ENCODE peak calls at places on chromosome 2, in four cellular contexts. W is effector CD4-positive, alpha-beta T cell; Q is astrocyte; T is amniotic stem cell. V is an unnamed sample.

GRCh38 chr2:21220930-21221329 is 97.2 kb downstream of the TDRD15 start:
- DNase-seq in Q (no peak), W (no peak), T (no peak), V (no peak)

GRCh38 chr2:172148246-172148645 is 45.5 kb upstream of the DLX2 start:
- DNase-seq in W (no peak), T (no peak), Q (peak; percentile 12), V (no peak)

GRCh38 chr2:223526106-223526505 is 76.1 kb downstream of the SCG2 start:
- DNase-seq in Q (peak; percentile 36), T (no peak), W (no peak), V (no peak)

GRCh38 chr2:122634261-122634660 is 878.8 kb downstream of the TSN start:
- DNase-seq in Q (peak; percentile 73), W (no peak), T (no peak), V (no peak)

GRCh38 chr2:241393524-241394196 is 37.6 kb downstream of the FARP2 start:
- DNase-seq in T (no peak), Q (no peak), W (no peak), V (no peak)

GRCh38 chr2:9001229-9001628 is 2.3 kb downstream of the MBOAT2 start:
- DNase-seq in T (no peak), W (no peak), Q (peak; percentile 52), V (no peak)

GRCh38 chr2:176297067-176297466 is 27.8 kb downstream of the MTX2 start:
- DNase-seq in T (no peak), Q (no peak), W (no peak), V (no peak)

GRCh38 chr2:166944909-166945308 is 56.6 kb downstream of the XIRP2 start:
- DNase-seq in Q (no peak), W (no peak), T (no peak), V (no peak)

GRCh38 chr2:109046925-109047508 is 58.0 kb upstream of the EDAR start:
- DNase-seq in T (no peak), Q (no peak), W (no peak), V (no peak)

GRCh38 chr2:71790261-71791038 is 337.1 kb downstream of the DYSF start:
- DNase-seq in Q (no peak), W (no peak), T (no peak), V (no peak)

GRCh38 chr2:182463760-182464159 is 36.9 kb upstream of the PDE1A start:
- DNase-seq in Q (no peak), T (no peak), W (no peak), V (no peak)

GRCh38 chr2:216833076-216833475 is 26.8 kb downstream of the TNP1 start:
- DNase-seq in W (no peak), Q (no peak), T (no peak), V (no peak)

GRCh38 chr2:171762879-171763573 is 75.8 kb downstream of the DYNC1I2 start:
- DNase-seq in W (no peak), T (no peak), Q (peak; percentile 53), V (no peak)

GRCh38 chr2:172095146-172095904 is 7.4 kb downstream of the DLX2 start:
- DNase-seq in Q (peak; percentile 52), T (peak; percentile 89), W (peak; percentile 64), V (peak; percentile 75)

V was measured in Karpas-422.